ENCODE peak calls at places on chromosome 11, in five cellular contexts. Z is MCF 10A; C is amniotic stem cell; D is stimulated activated CD8-positive, alpha-beta memory T cell treated with anti-CD3 and anti-CD28 coated beads, Interleukin-15, amount 100 ng/mL, for 24 hours; F is epithelial cell of esophagus. B is an unnamed sample.

GRCh38 chr11:56846631-56847400 is 98.3 kb upstream of the OR9G4 start:
- DNase-seq in Z (no peak), C (no peak), D (no peak), F (peak), B (peak)

GRCh38 chr11:10108901-10109665 is 184.9 kb downstream of the SBF2 start:
- DNase-seq in Z (peak), C (no peak), D (no peak), F (no peak), B (no peak)

GRCh38 chr11:96967616-96968015 is 577.8 kb downstream of the JRKL start:
- DNase-seq in Z (no peak), C (no peak), D (no peak), F (no peak), B (no peak)

GRCh38 chr11:57761301-57762234 is at the start of gene CTNND1:
- DNase-seq in Z (peak), C (peak), D (no peak), F (peak), B (peak)

GRCh38 chr11:6631356-6631890 is 12.2 kb upstream of the TPP1 start:
- DNase-seq in Z (no peak), C (no peak), D (no peak), F (no peak), B (no peak)

GRCh38 chr11:17719028-17719939 is at the start of gene MYOD1:
- DNase-seq in Z (no peak), C (no peak), D (no peak), F (peak), B (no peak)

GRCh38 chr11:46346886-46347636 is at the start of gene DGKZ:
- DNase-seq in Z (peak), C (peak), D (peak), F (peak), B (peak)

GRCh38 chr11:69642549-69642912 is 1.6 kb downstream of the CCND1 start:
- DNase-seq in Z (peak), C (no peak), D (no peak), F (no peak), B (no peak)

GRCh38 chr11:57163160-57163868 is 18.4 kb upstream of the LRRC55 start:
- DNase-seq in Z (no peak), C (no peak), D (no peak), F (peak), B (no peak)

GRCh38 chr11:1289211-1289935 is 20.1 kb downstream of the TOLLIP start:
- DNase-seq in Z (no peak), C (no peak), D (no peak), F (no peak), B (no peak)

GRCh38 chr11:46733234-46733633 is 14.2 kb downstream of the F2 start:
- DNase-seq in Z (no peak), C (no peak), D (no peak), F (no peak), B (no peak)

GRCh38 chr11:120867531-120867930 is 156.4 kb upstream of the TBCEL start:
- DNase-seq in Z (no peak), C (no peak), D (no peak), F (peak), B (no peak)

GRCh38 chr11:35170503-35170902 is 31.5 kb downstream of the CD44 start:
- DNase-seq in Z (no peak), C (no peak), D (no peak), F (no peak), B (no peak)

GRCh38 chr11:128701086-128701485 is 7.2 kb downstream of the FLI1 start:
- DNase-seq in Z (no peak), C (no peak), D (no peak), F (no peak), B (no peak)

GRCh38 chr11:557328-558132 is 3.0 kb downstream of the LMNTD2 start:
- DNase-seq in Z (no peak), C (no peak), D (no peak), F (no peak), B (no peak)

GRCh38 chr11:7964873-7965272 is 374 bp downstream of the NLRP10 start:
- DNase-seq in Z (no peak), C (no peak), D (no peak), F (peak), B (peak)

GRCh38 chr11:201936-202335 is 5.3 kb downstream of the BET1L start:
- DNase-seq in Z (no peak), C (no peak), D (no peak), F (no peak), B (no peak)

GRCh38 chr11:124961972-124962609 is 8.1 kb downstream of the CCDC15 start:
- DNase-seq in Z (peak), C (peak), D (no peak), F (peak), B (peak)

GRCh38 chr11:74749127-74749964 is 697 bp downstream of the RNF169 start:
- DNase-seq in Z (peak), C (no peak), D (peak), F (peak), B (peak)

GRCh38 chr11:132844956-132845355 is 687.3 kb downstream of the OPCML start:
- DNase-seq in Z (peak), C (peak), D (no peak), F (peak), B (peak)

B was measured in mammary epithelial cell.